ENCODE peak calls at places on chromosomes 7 and 10, in four cellular contexts. W is CD8-positive, alpha-beta memory T cell; K is epithelial cell of esophagus; S is retinal pigment epithelial cell. Q is an unnamed sample.

GRCh38 chr7:26156454-26157365 is 4.7 kb downstream of the NFE2L3 start:
- DNase-seq in S (peak; percentile 82), W (peak; percentile 59), K (peak; percentile 92), Q (peak; percentile 83)

GRCh38 chr10:88522715-88523114 is 60.4 kb downstream of the RNLS start:
- DNase-seq in K (no peak), W (no peak), S (no peak), Q (no peak)

GRCh38 chr7:29564455-29565185 is 985 bp downstream of the PRR15 start:
- DNase-seq in K (peak; percentile 79), S (no peak), W (no peak), Q (peak; percentile 65)

GRCh38 chr10:60964257-60965235 is 20.6 kb upstream of the RHOBTB1 start:
- DNase-seq in K (peak; percentile 87), S (peak; percentile 78), W (no peak), Q (peak; percentile 98)

GRCh38 chr7:30430777-30431176 is 47.8 kb downstream of the NOD1 start:
- DNase-seq in K (no peak), S (no peak), W (no peak), Q (no peak)

GRCh38 chr7:137703291-137704010 is 143.3 kb downstream of the DGKI start:
- DNase-seq in S (no peak), W (no peak), K (no peak), Q (no peak)

GRCh38 chr10:21285742-21286311 is 239.7 kb downstream of the SKIDA1 start:
- DNase-seq in S (peak; percentile 49), W (no peak), K (peak; percentile 62), Q (no peak)

GRCh38 chr10:42783181-42783549 is 570 bp downstream of the BMS1 start:
- DNase-seq in W (no peak), K (peak; percentile 67), S (peak; percentile 6), Q (peak; percentile 62)

GRCh38 chr10:28806951-28807759 is 129.8 kb downstream of the BAMBI start:
- DNase-seq in K (no peak), W (no peak), S (no peak), Q (no peak)

GRCh38 chr10:12427276-12427675 is 77.9 kb downstream of the CAMK1D start:
- DNase-seq in K (no peak), W (no peak), S (no peak), Q (no peak)

GRCh38 chr7:33711231-33712019 is 193.9 kb upstream of the BMPER start:
- DNase-seq in W (no peak), K (no peak), S (no peak), Q (peak; percentile 6)

GRCh38 chr10:122087436-122087835 is 98.5 kb downstream of the TACC2 start:
- DNase-seq in K (peak; percentile 51), S (no peak), W (no peak), Q (no peak)

GRCh38 chr10:70319183-70319582 is 35.4 kb upstream of the NPFFR1 start:
- DNase-seq in W (no peak), S (peak; percentile 80), K (no peak), Q (no peak)

GRCh38 chr7:135334830-135335543 is 101.3 kb downstream of the STRA8 start:
- DNase-seq in W (no peak), S (no peak), K (no peak), Q (no peak)

GRCh38 chr10:89207801-89208551 is 859 bp upstream of the CH25H start:
- DNase-seq in K (peak; percentile 8), W (no peak), S (no peak), Q (no peak)

GRCh38 chr7:150357771-150358427 is 10.7 kb upstream of the REPIN1 start:
- DNase-seq in S (no peak), W (no peak), K (peak; percentile 30), Q (peak; percentile 40)

GRCh38 chr7:101936612-101937231 is 119.3 kb downstream of the CUX1 start:
- DNase-seq in W (no peak), S (no peak), K (peak; percentile 64), Q (no peak)

GRCh38 chr7:78558571-78558970 is 760.0 kb downstream of the PHTF2 start:
- DNase-seq in W (no peak), K (no peak), S (no peak), Q (no peak)

GRCh38 chr7:52917982-52918578 is 117.4 kb upstream of the POM121L12 start:
- DNase-seq in S (no peak), W (no peak), K (no peak), Q (peak; percentile 38)

GRCh38 chr10:78529262-78529661 is 495.6 kb downstream of the RPS24 start:
- DNase-seq in K (peak; percentile 58), W (no peak), S (no peak), Q (no peak)

GRCh38 chr7:74020396-74020795 is 7.6 kb upstream of the ELN start:
- DNase-seq in K (no peak), S (no peak), W (no peak), Q (peak; percentile 45)

GRCh38 chr10:79431891-79432831 is 13.3 kb downstream of the ZCCHC24 start:
- DNase-seq in K (no peak), W (peak; percentile 22), S (no peak), Q (no peak)

GRCh38 chr7:30855936-30856335 is 55.7 kb upstream of the AQP1 start:
- DNase-seq in S (no peak), K (no peak), W (no peak), Q (no peak)

Q was measured in trophoblast cell.